ENCODE peak calls at places on chromosomes 3 and 15, in ten cellular contexts. L is GM20000; C is CD8-positive, alpha-beta T cell; S is mesothelial cell of epicardium; W is left lung; E is AG09309; A is cardiac fibroblast; U is psoas muscle; N is astrocyte of the spinal cord; H is GM13976. Q is an unnamed sample.

GRCh38 chr3:133478624-133479023 is 78.8 kb downstream of the BFSP2 start:
- DNase-seq in L (no peak), C (no peak), S (no peak), W (no peak), E (no peak), A (no peak), U (no peak), N (no peak), H (no peak), Q (no peak)

GRCh38 chr15:88657326-88658069 is 18.7 kb downstream of the ISG20 start:
- DNase-seq in L (peak), C (no peak), S (no peak), W (no peak), E (no peak), A (peak), U (no peak), N (peak), H (peak), Q (no peak)

GRCh38 chr3:81645248-81645647 is 116.2 kb downstream of the GBE1 start:
- DNase-seq in L (no peak), C (no peak), S (no peak), W (no peak), E (no peak), A (no peak), U (no peak), N (no peak), H (no peak), Q (no peak)

GRCh38 chr3:110138966-110139555 is 801.7 kb upstream of the DPPA4 start:
- DNase-seq in L (no peak), C (no peak), S (no peak), W (peak), E (no peak), A (no peak), U (no peak), N (no peak), H (no peak), Q (no peak)

GRCh38 chr3:403826-404225 is 207.3 kb downstream of the CHL1 start:
- DNase-seq in L (no peak), C (no peak), S (no peak), W (no peak), E (no peak), A (no peak), U (no peak), N (no peak), H (no peak), Q (no peak)

GRCh38 chr3:104586344-104586743 is 780.4 kb upstream of the ALCAM start:
- DNase-seq in L (no peak), C (no peak), S (no peak), W (no peak), E (no peak), A (no peak), U (no peak), N (no peak), H (no peak), Q (no peak)

GRCh38 chr3:11835028-11835639 is 11.6 kb downstream of the TAMM41 start:
- DNase-seq in L (no peak), C (no peak), S (no peak), W (no peak), E (no peak), A (peak), U (no peak), N (peak), H (peak), Q (no peak)

GRCh38 chr3:27357665-27358258 is 11.4 kb downstream of the NEK10 start:
- DNase-seq in L (peak), C (peak), S (no peak), W (peak), E (no peak), A (peak), U (no peak), N (peak), H (peak), Q (no peak)

GRCh38 chr3:179321585-179322322 is 1.1 kb upstream of the ZNF639 start:
- DNase-seq in L (no peak), C (no peak), S (no peak), W (no peak), E (no peak), A (peak), U (no peak), N (peak), H (peak), Q (no peak)

GRCh38 chr15:71945012-71945411 is 134.7 kb downstream of the NR2E3 start:
- DNase-seq in L (no peak), C (no peak), S (no peak), W (no peak), E (no peak), A (peak), U (no peak), N (no peak), H (no peak), Q (no peak)

GRCh38 chr3:102224171-102224570 is 210.6 kb upstream of the ZPLD1 start:
- DNase-seq in L (peak), C (no peak), S (no peak), W (peak), E (no peak), A (peak), U (no peak), N (peak), H (peak), Q (no peak)

GRCh38 chr3:55702822-55703221 is 215.7 kb upstream of the WNT5A start:
- DNase-seq in L (no peak), C (no peak), S (no peak), W (no peak), E (no peak), A (no peak), U (no peak), N (no peak), H (no peak), Q (no peak)

GRCh38 chr15:74011610-74012009 is 17.1 kb downstream of the PML start:
- DNase-seq in L (no peak), C (no peak), S (no peak), W (no peak), E (no peak), A (peak), U (no peak), N (no peak), H (no peak), Q (no peak)

GRCh38 chr3:139774570-139775302 is 97.0 kb upstream of the NMNAT3 start:
- DNase-seq in L (no peak), C (no peak), S (no peak), W (no peak), E (no peak), A (no peak), U (peak), N (peak), H (no peak), Q (no peak)

GRCh38 chr3:70861234-70861633 is 548.8 kb upstream of the MDFIC2 start:
- DNase-seq in L (no peak), C (no peak), S (no peak), W (no peak), E (peak), A (peak), U (no peak), N (peak), H (no peak), Q (no peak)

GRCh38 chr15:49242820-49243219 is 72.8 kb downstream of the GALK2 start:
- DNase-seq in L (no peak), C (no peak), S (no peak), W (peak), E (peak), A (peak), U (peak), N (peak), H (no peak), Q (no peak)

GRCh38 chr3:129672412-129672811 is 65.9 kb upstream of the PLXND1 start:
- DNase-seq in L (no peak), C (no peak), S (no peak), W (no peak), E (no peak), A (no peak), U (no peak), N (no peak), H (no peak), Q (no peak)

GRCh38 chr3:8368598-8368997 is 133.0 kb upstream of the LMCD1 start:
- DNase-seq in L (no peak), C (no peak), S (no peak), W (no peak), E (no peak), A (no peak), U (no peak), N (no peak), H (no peak), Q (no peak)

GRCh38 chr15:76208786-76209424 is 102.4 kb downstream of the ETFA start:
- DNase-seq in L (peak), C (no peak), S (no peak), W (no peak), E (no peak), A (peak), U (no peak), N (no peak), H (peak), Q (no peak)

GRCh38 chr15:51227967-51228783 is 110.2 kb downstream of the CYP19A1 start:
- DNase-seq in L (peak), C (no peak), S (no peak), W (no peak), E (peak), A (peak), U (no peak), N (peak), H (peak), Q (no peak)

GRCh38 chr3:104631254-104631653 is 735.5 kb upstream of the ALCAM start:
- DNase-seq in L (no peak), C (no peak), S (no peak), W (no peak), E (no peak), A (no peak), U (no peak), N (no peak), H (no peak), Q (no peak)

GRCh38 chr15:36947035-36947719 is 153.2 kb downstream of the MEIS2 start:
- DNase-seq in L (no peak), C (no peak), S (no peak), W (no peak), E (no peak), A (no peak), U (no peak), N (no peak), H (no peak), Q (no peak)

GRCh38 chr3:197424674-197425484 is 126.5 kb upstream of the DLG1 start:
- DNase-seq in L (no peak), C (no peak), S (no peak), W (no peak), E (no peak), A (no peak), U (no peak), N (no peak), H (no peak), Q (no peak)

GRCh38 chr15:66775127-66776105 is 73.4 kb downstream of the SMAD6 start:
- DNase-seq in L (no peak), C (no peak), S (no peak), W (no peak), E (no peak), A (no peak), U (no peak), N (peak), H (no peak), Q (no peak)

GRCh38 chr3:42179110-42179725 is 86.8 kb downstream of the CCK start:
- DNase-seq in L (no peak), C (no peak), S (no peak), W (no peak), E (peak), A (peak), U (peak), N (peak), H (no peak), Q (no peak)

GRCh38 chr3:123015596-123015995 is 12.0 kb downstream of the SEMA5B start:
- DNase-seq in L (no peak), C (no peak), S (no peak), W (no peak), E (no peak), A (no peak), U (no peak), N (no peak), H (no peak), Q (no peak)

GRCh38 chr3:66386925-66387650 is 113.7 kb downstream of the LRIG1 start:
- DNase-seq in L (peak), C (no peak), S (no peak), W (no peak), E (no peak), A (no peak), U (no peak), N (no peak), H (peak), Q (no peak)

GRCh38 chr3:3038201-3038991 is 71.8 kb downstream of the IL5RA start:
- DNase-seq in L (no peak), C (no peak), S (no peak), W (no peak), E (no peak), A (no peak), U (no peak), N (no peak), H (no peak), Q (no peak)

GRCh38 chr3:153313307-153313945 is 151.4 kb downstream of the RAP2B start:
- DNase-seq in L (no peak), C (no peak), S (no peak), W (no peak), E (no peak), A (no peak), U (no peak), N (peak), H (no peak), Q (no peak)

GRCh38 chr15:80773122-80773551 is 6.0 kb upstream of the CEMIP start:
- DNase-seq in L (no peak), C (no peak), S (no peak), W (no peak), E (peak), A (no peak), U (no peak), N (peak), H (no peak), Q (no peak)

GRCh38 chr3:135450985-135451384 is 514.5 kb upstream of the PPP2R3A start:
- DNase-seq in L (no peak), C (no peak), S (no peak), W (no peak), E (no peak), A (no peak), U (no peak), N (no peak), H (no peak), Q (no peak)

GRCh38 chr3:104359546-104359945 is 1007.2 kb upstream of the ALCAM start:
- DNase-seq in L (no peak), C (no peak), S (no peak), W (no peak), E (peak), A (peak), U (no peak), N (peak), H (no peak), Q (no peak)

GRCh38 chr15:49645937-49646336 is 25.1 kb downstream of the DTWD1 start:
- DNase-seq in L (no peak), C (no peak), S (no peak), W (no peak), E (no peak), A (peak), U (peak), N (peak), H (no peak), Q (no peak)

GRCh38 chr15:91984006-91984405 is 130.5 kb downstream of the SLCO3A1 start:
- DNase-seq in L (no peak), C (no peak), S (no peak), W (no peak), E (no peak), A (no peak), U (no peak), N (no peak), H (no peak), Q (no peak)
- TF ChIP-seq CTCF in L (no peak), C (no peak), S (no peak), W (no peak), E (no peak), A (no peak), U (no peak), N (no peak), H (no peak), Q (no peak)

GRCh38 chr15:100914876-100915275 is 4.3 kb upstream of the LRRK1 start:
- DNase-seq in L (no peak), C (no peak), S (no peak), W (peak), E (no peak), A (no peak), U (no peak), N (no peak), H (no peak), Q (no peak)
- TF ChIP-seq CTCF in L (no peak), C (no peak), S (no peak), W (no peak), E (peak), A (peak), U (no peak), N (peak), H (no peak), Q (no peak)

GRCh38 chr3:13570391-13571194 is 21.7 kb downstream of the FBLN2 start:
- DNase-seq in L (no peak), C (no peak), S (no peak), W (no peak), E (no peak), A (no peak), U (peak), N (no peak), H (no peak), Q (no peak)
- TF ChIP-seq CTCF in L (no peak), C (no peak), S (no peak), W (no peak), E (no peak), A (no peak), U (peak), N (no peak), H (no peak), Q (no peak)

GRCh38 chr3:168544097-168544957 is 448.6 kb upstream of the GOLIM4 start:
- DNase-seq in L (no peak), C (no peak), S (no peak), W (no peak), E (no peak), A (peak), U (no peak), N (peak), H (no peak), Q (no peak)
- TF ChIP-seq CTCF in L (no peak), C (no peak), S (no peak), W (no peak), E (no peak), A (peak), U (no peak), N (peak), H (no peak), Q (peak)

Q was measured in D721Med.